ENCODE peak calls at places on chromosomes 2 and 18, in seven cellular contexts. X is right lobe of liver; S is lower lobe of right lung; Z is CD8-positive, alpha-beta memory T cell; H is upper lobe of right lung; J is ovary; K is lung. W is an unnamed sample. For H3K27me3, the result is how much of the 10 kb centered on the place peaks cover.

GRCh38 chr18:56468379-56468778 is 170.0 kb downstream of the TXNL1 start:
- DNase-seq in X (no peak), S (no peak), Z (no peak), H (no peak), J (no peak), K (no peak), W (no peak)

GRCh38 chr18:25016666-25017065 is 335.3 kb downstream of the ZNF521 start:
- DNase-seq in X (no peak), S (no peak), Z (no peak), H (no peak), J (no peak), K (no peak), W (no peak)

GRCh38 chr2:178105566-178105965 is 6.7 kb upstream of the RBM45 start:
- DNase-seq in X (no peak), S (no peak), Z (no peak), H (no peak), J (no peak), K (no peak), W (no peak)

GRCh38 chr2:143525006-143525405 is 395.8 kb downstream of the ARHGAP15 start:
- DNase-seq in X (no peak), S (no peak), Z (no peak), H (no peak), J (no peak), K (no peak), W (no peak)

GRCh38 chr2:235505210-235505741 is 11.4 kb downstream of the AGAP1 start:
- DNase-seq in X (peak), S (no peak), Z (no peak), H (no peak), J (no peak), K (no peak), W (no peak)

GRCh38 chr2:71995067-71995665 is 152.5 kb downstream of the CYP26B1 start:
- DNase-seq in X (no peak), S (no peak), Z (no peak), H (no peak), J (no peak), K (no peak), W (no peak)

GRCh38 chr2:176822060-176822459 is 390.5 kb upstream of the HNRNPA3 start:
- DNase-seq in X (no peak), S (no peak), Z (no peak), H (no peak), J (no peak), K (no peak), W (no peak)

GRCh38 chr2:11397046-11397445 is 52.6 kb upstream of the ROCK2 start:
- DNase-seq in X (no peak), S (peak), Z (no peak), H (peak), J (no peak), K (peak), W (no peak)

GRCh38 chr2:216691210-216691741 is 4.1 kb downstream of the IGFBP5 start:
- DNase-seq in X (no peak), S (peak), Z (no peak), H (peak), J (peak), K (peak), W (no peak)

GRCh38 chr2:75606851-75607798 is 39.5 kb upstream of the MRPL19 start:
- DNase-seq in X (no peak), S (no peak), Z (no peak), H (no peak), J (no peak), K (no peak), W (no peak)

GRCh38 chr2:101806123-101806522 is 108.6 kb downstream of the MAP4K4 start:
- DNase-seq in X (no peak), S (no peak), Z (no peak), H (no peak), J (no peak), K (no peak), W (no peak)

GRCh38 chr18:36309436-36310391 is 12.2 kb downstream of the FHOD3 start:
- DNase-seq in X (no peak), S (no peak), Z (no peak), H (no peak), J (peak), K (no peak), W (no peak)

GRCh38 chr2:202036601-202037037 is 3.0 kb downstream of the FZD7 start:
- DNase-seq in X (no peak), S (no peak), Z (no peak), H (no peak), J (peak), K (no peak), W (no peak)

GRCh38 chr2:64273524-64274398 is 129.5 kb upstream of the PELI1 start:
- DNase-seq in X (peak), S (no peak), Z (no peak), H (no peak), J (peak), K (peak), W (peak)

GRCh38 chr2:193679850-193680249 is 1485.1 kb upstream of the TMEFF2 start:
- DNase-seq in X (no peak), S (no peak), Z (no peak), H (no peak), J (no peak), K (no peak), W (no peak)

GRCh38 chr2:124683536-124684407 is 658.7 kb downstream of the CNTNAP5 start:
- DNase-seq in X (no peak), S (no peak), Z (no peak), H (no peak), J (no peak), K (no peak), W (no peak)

GRCh38 chr2:195879153-195879552 is 189.5 kb downstream of the DNAH7 start:
- DNase-seq in X (no peak), S (no peak), Z (no peak), H (no peak), J (no peak), K (no peak), W (no peak)

GRCh38 chr2:140565756-140566155 is 1565.1 kb downstream of the LRP1B start:
- DNase-seq in X (no peak), S (no peak), Z (no peak), H (no peak), J (no peak), K (no peak), W (no peak)

GRCh38 chr2:66869076-66869475 is 434.2 kb downstream of the MEIS1 start:
- DNase-seq in X (no peak), S (no peak), Z (no peak), H (no peak), J (no peak), K (no peak), W (no peak)

GRCh38 chr18:2706903-2707302 is 51.4 kb downstream of the SMCHD1 start:
- DNase-seq in X (no peak), S (no peak), Z (no peak), H (no peak), J (no peak), K (no peak), W (no peak)

GRCh38 chr2:239666053-239666854 is 265.4 kb upstream of the HDAC4 start:
- DNase-seq in X (no peak), S (no peak), Z (no peak), H (no peak), J (no peak), K (no peak), W (no peak)

GRCh38 chr18:23281626-23282436 is 146.5 kb downstream of the CABLES1 start:
- DNase-seq in X (no peak), S (no peak), Z (no peak), H (no peak), J (no peak), K (no peak), W (no peak)

GRCh38 chr18:58541137-58541788 is 87.6 kb downstream of the ALPK2 start:
- DNase-seq in X (no peak), S (no peak), Z (no peak), H (no peak), J (no peak), K (no peak), W (peak)

GRCh38 chr2:39665811-39666488 is at the start of gene TMEM178A:
- DNase-seq in X (peak), S (peak), Z (no peak), H (no peak), J (peak), K (no peak), W (no peak)

GRCh38 chr2:188291617-188292445 is at the start of gene GULP1:
- DNase-seq in X (peak), S (peak), Z (no peak), H (peak), J (peak), K (peak), W (no peak)

GRCh38 chr2:36697424-36698066 is 1.0 kb downstream of the VIT start:
- DNase-seq in X (no peak), S (no peak), Z (no peak), H (no peak), J (no peak), K (no peak), W (no peak)

GRCh38 chr2:95020275-95021014 is 5.1 kb upstream of the MAL start:
- DNase-seq in X (no peak), S (no peak), Z (no peak), H (no peak), J (no peak), K (no peak), W (no peak)

GRCh38 chr18:36086186-36086585 is 18.8 kb upstream of the RPRD1A start:
- DNase-seq in X (no peak), S (no peak), Z (no peak), H (no peak), J (no peak), K (no peak), W (no peak)

GRCh38 chr2:43397821-43398220 is 171.4 kb upstream of the ZFP36L2 start:
- DNase-seq in X (no peak), S (no peak), Z (no peak), H (no peak), J (no peak), K (no peak), W (no peak)

GRCh38 chr2:20673686-20674308 is 6.9 kb downstream of the GDF7 start:
- DNase-seq in X (no peak), S (no peak), Z (no peak), H (no peak), J (no peak), K (no peak), W (no peak)
- H3K27me3 ChIP-seq in X (under half), S (half or more), Z (under half), H (half or more), J (under half), K (under half), W (under half)

GRCh38 chr2:9951272-9951521 is 296 bp upstream of the GRHL1 start:
- DNase-seq in X (no peak), S (no peak), Z (no peak), H (no peak), J (no peak), K (no peak), W (no peak)
- H3K27me3 ChIP-seq in X (under half), S (under half), Z (under half), H (under half), J (under half), K (under half), W (under half)

DNA sequence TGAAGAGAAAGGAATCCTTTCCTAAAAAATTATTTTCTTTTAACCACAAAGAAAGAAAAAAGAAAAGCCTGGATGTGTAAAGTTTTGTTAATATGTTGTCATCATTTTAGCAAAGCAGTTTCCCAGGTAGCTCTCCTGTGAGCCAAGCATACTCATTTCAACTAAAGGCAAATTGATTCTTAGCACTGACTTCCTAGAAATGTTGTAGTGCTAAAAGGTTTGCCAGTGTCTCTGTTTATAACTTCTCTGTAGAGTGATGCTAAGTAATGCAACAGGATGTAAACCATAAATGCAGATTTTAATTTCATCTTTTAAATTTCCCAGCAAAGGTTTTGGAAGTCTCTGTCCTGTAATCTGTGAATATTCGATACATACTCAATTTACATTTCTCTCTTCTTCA is 10.2 kb downstream of the GATA6 start:
- DNase-seq in X (no peak), S (no peak), Z (no peak), H (no peak), J (no peak), K (no peak), W (no peak)
- H3K27me3 ChIP-seq in X (under half), S (under half), Z (under half), H (under half), J (under half), K (under half), W (under half)

DNA sequence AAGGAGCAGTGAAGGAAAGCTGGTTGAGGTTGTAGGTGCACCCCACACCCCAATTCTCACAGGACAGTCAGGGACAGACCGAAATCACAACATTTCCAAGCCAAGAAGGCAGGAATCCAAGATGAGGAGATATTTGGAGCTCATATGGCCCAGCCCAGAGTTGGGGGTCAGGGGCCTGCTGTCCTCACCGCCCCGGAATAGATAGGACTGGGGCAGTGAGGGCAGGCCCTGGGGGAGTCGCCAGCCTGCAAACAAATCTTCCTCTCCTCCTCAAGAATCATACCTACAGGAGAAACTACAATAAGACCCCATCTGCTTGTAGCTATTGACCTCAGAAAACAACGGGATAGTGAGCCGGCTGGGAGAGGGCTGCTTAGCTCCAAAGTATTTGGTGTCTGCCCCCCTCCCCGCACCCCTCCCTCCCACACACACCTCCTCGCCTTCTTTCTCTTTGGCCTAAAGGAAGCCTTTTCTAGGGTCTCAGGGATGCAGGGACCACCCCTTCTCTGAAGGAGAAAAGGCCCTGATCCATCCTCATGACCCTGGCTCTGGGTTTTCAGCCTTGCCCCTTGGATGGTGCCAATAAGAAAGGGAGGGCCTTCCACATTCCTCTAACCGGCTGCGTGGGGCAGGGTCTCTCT is 3.8 kb downstream of the EN1 start:
- DNase-seq in X (no peak), S (no peak), Z (no peak), H (no peak), J (no peak), K (no peak), W (no peak)
- H3K27me3 ChIP-seq in X (under half), S (half or more), Z (half or more), H (half or more), J (under half), K (under half), W (under half)

GRCh38 chr2:99689135-99689742 is 199.4 kb upstream of the REV1 start:
- DNase-seq in X (no peak), S (no peak), Z (no peak), H (no peak), J (no peak), K (no peak), W (no peak)

GRCh38 chr2:99691931-99692330 is 202.1 kb upstream of the REV1 start:
- DNase-seq in X (no peak), S (peak), Z (no peak), H (peak), J (no peak), K (no peak), W (no peak)

GRCh38 chr2:99694331-99694730 is 204.5 kb upstream of the REV1 start:
- DNase-seq in X (no peak), S (no peak), Z (no peak), H (no peak), J (no peak), K (no peak), W (no peak)

GRCh38 chr2:99692785-99693184 is 203.0 kb upstream of the REV1 start:
- DNase-seq in X (no peak), S (no peak), Z (no peak), H (no peak), J (no peak), K (no peak), W (no peak)

DNA sequence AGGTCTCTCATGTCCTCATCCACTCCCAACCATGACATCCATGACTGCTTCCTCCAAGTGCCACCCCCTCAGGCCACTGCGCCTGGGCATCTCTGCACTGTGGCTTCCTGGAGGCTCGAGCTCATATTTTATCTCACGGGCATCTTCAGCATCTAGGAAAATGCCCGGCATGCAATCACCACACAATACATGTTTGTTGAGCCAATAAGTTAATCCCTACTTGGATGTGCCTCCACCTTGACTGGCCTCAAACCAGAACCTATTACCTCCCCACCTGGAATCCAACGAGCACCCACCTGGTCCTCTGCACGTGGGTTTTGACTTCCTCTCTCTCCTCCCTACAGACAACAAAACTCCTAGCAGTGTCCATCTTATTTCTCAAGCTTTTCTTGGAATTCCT is 198.9 kb upstream of the REV1 start:
- DNase-seq in X (no peak), S (no peak), Z (no peak), H (no peak), J (no peak), K (no peak), W (no peak)
- H3K27me3 ChIP-seq in X (under half), S (under half), Z (under half), H (under half), J (under half), K (under half), W (under half)

DNA sequence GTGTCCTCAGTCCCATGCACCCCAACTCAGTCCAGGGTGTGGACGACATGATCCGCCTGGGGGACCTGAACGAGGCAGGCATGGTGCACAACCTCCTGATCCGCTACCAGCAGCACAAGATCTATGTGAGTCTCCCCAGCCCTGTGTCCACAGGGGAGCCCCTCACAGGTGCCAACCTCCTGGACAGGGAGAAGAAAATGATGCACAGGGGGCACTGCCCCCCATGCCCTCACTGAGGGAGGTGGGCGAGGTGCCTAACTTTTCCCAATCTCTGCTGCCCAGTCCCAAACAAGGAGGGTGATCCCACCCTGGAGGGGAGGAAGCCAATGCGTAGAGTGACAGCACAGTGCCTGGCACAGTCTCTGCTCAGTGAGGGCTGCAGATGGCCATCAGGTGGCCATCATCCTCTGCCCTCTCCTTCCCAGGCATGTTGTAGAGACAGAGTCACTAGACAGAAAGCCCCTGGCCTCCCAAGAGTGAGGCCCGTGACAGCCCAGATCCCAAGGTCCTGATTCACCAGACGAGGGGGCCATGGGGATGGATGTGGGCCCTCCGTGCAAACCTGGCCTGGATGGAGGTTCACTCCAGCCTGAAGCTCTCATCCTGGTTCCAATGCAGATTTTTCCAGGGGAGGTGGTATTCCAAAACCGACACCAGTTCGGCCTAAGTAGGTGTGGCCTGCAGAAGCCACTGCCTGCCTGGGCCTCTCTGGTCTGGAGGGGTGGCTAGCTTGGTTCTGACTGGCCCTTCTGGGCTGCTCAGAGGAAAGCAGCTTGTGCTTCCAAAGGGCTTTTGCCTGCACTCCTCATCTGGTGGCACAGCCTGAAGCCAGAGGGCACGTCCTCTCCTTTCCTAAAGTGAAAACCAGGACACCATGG is 30.0 kb downstream of the MYO7B start:
- DNase-seq in X (no peak), S (no peak), Z (no peak), H (no peak), J (no peak), K (no peak), W (no peak)
- H3K27me3 ChIP-seq in X (under half), S (under half), Z (under half), H (under half), J (under half), K (under half), W (under half)

GRCh38 chr2:218996937-218997336 is 3.7 kb upstream of the CRYBA2 start:
- DNase-seq in X (no peak), S (no peak), Z (no peak), H (no peak), J (no peak), K (no peak), W (no peak)
- H3K27me3 ChIP-seq in X (under half), S (half or more), Z (under half), H (half or more), J (under half), K (under half), W (under half)

DNA sequence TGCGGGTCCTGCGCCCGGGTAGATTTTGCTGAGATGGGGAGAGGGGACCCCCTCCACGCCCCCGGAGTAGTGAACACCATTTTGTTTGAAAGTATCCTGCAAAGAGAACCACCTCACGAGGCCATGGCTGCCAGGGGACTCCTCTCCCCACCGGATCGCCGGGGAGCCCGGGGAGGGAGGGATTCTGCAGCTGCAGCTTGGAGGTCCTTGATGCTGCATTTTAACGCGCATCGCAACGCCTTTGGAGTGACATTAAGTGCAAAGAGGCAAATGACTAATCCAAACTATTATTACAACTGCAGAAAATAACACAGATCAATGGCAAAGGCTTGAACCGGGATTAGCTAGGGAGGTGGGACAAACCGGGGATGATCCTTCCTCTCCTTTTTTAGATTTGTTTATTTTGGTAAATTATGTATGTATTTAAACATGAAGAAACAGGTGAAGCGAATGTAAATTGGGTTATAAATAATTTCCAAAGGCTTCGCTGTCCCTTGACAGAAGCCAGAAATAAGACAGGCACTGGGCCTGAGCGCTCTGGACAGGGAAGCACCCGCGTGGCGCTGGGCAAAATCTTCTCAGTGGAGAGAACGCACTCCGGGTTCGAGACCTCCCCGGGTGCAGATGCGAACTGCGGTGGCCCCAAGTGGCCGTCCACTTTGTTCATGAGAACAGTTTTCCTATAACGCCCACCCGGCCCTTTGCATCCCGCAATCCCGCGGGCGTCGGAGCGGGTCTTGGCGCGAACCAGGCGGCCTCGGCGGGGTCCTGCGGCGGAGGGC is 860 bp upstream of the DPYSL5 start:
- DNase-seq in X (no peak), S (no peak), Z (no peak), H (no peak), J (no peak), K (no peak), W (no peak)
- H3K27me3 ChIP-seq in X (under half), S (half or more), Z (under half), H (half or more), J (under half), K (under half), W (under half)